ENCODE peak calls at places on chromosome 10, in ten cellular contexts. P is RWPE1; N is LNCaP clone FGC; G is NCI-H2029; U is renal cortical epithelial cell; A is heart right ventricle; I is AG09319; O is astrocyte of the hippocampus; R is stimulated activated CD4-positive, alpha-beta T cell treated with anti-CD3 and anti-CD28 coated beads, Interleukin-2, amount 100 ng/mL, for 24 hours; T is central memory CD4-positive, alpha-beta T cell. S is an unnamed sample.

GRCh38 chr10:22016046-22016705 is 12.6 kb upstream of the DNAJC1 start:
- DNase-seq in P (no peak), I (no peak), T (no peak), U (no peak), G (no peak), R (no peak), A (no peak), O (no peak), N (no peak), S (no peak)

GRCh38 chr10:86943316-86944030 is 13.9 kb downstream of the MMRN2 start:
- DNase-seq in R (peak), U (no peak), I (no peak), P (no peak), A (peak), N (no peak), G (no peak), T (no peak), O (no peak), S (no peak)

GRCh38 chr10:133087679-133088523 is at the start of gene ADGRA1:
- DNase-seq in O (peak), A (no peak), U (no peak), G (no peak), I (no peak), T (no peak), P (no peak), R (no peak), N (no peak), S (no peak)

GRCh38 chr10:11875499-11876281 is 52.5 kb downstream of the PROSER2 start:
- DNase-seq in R (no peak), T (no peak), O (peak), A (peak), P (peak), G (no peak), U (peak), I (peak), N (peak), S (no peak)

GRCh38 chr10:5550621-5551530 is 26.1 kb downstream of the CALML3 start:
- DNase-seq in U (peak), P (no peak), R (no peak), G (peak), A (no peak), T (no peak), I (no peak), N (no peak), O (peak), S (no peak)

GRCh38 chr10:103295391-103296044 is 18.6 kb downstream of the INA start:
- DNase-seq in G (no peak), U (peak), P (no peak), T (no peak), A (no peak), O (peak), I (no peak), N (no peak), R (no peak), S (no peak)

GRCh38 chr10:14182781-14183180 is 147.9 kb downstream of the FRMD4A start:
- DNase-seq in N (no peak), U (no peak), I (no peak), G (no peak), O (no peak), A (no peak), T (no peak), P (no peak), R (no peak), S (no peak)

GRCh38 chr10:121466424-121466823 is 131.8 kb downstream of the FGFR2 start:
- DNase-seq in I (no peak), U (no peak), N (no peak), A (no peak), P (no peak), R (no peak), T (no peak), O (no peak), G (no peak), S (no peak)

GRCh38 chr10:42958142-42958868 is 118.6 kb upstream of the RET start:
- DNase-seq in R (peak), P (no peak), N (peak), G (no peak), T (no peak), U (no peak), A (no peak), O (no peak), I (no peak), S (no peak)

GRCh38 chr10:36730316-36730715 is 395.1 kb upstream of the ANKRD30A start:
- DNase-seq in A (no peak), G (no peak), U (no peak), O (no peak), I (no peak), P (peak), N (no peak), T (no peak), R (no peak), S (no peak)

GRCh38 chr10:131858118-131858515 is 42.7 kb upstream of the PPP2R2D start:
- DNase-seq in P (no peak), A (no peak), R (no peak), N (no peak), I (no peak), U (no peak), G (no peak), T (no peak), O (no peak), S (no peak)

GRCh38 chr10:101892782-101893391 is 49.3 kb upstream of the KCNIP2 start:
- DNase-seq in G (no peak), P (peak), T (no peak), A (no peak), N (no peak), R (no peak), I (no peak), O (peak), U (peak), S (no peak)

GRCh38 chr10:132158122-132158741 is 28.5 kb upstream of the DPYSL4 start:
- DNase-seq in I (no peak), R (no peak), P (no peak), U (no peak), O (no peak), N (no peak), A (no peak), G (no peak), T (peak), S (peak)